ENCODE peak calls at places on chromosome 22, in six cellular contexts. Q is glutamatergic neuron, B is WTC11, F is NCI-H345, H is epithelial cell of esophagus, V is HS-5. S is an unnamed sample.

GRCh38 chr22:33697640-33698039 is 222.6 kb downstream of the LARGE1 start:
- DNase-seq in Q (no peak), H (no peak), B (no peak), V (no peak), F (no peak), S (no peak)

GRCh38 chr22:31141551-31141950 is 1.2 kb upstream of the PLA2G3 start:
- DNase-seq in Q (no peak), F (no peak), H (no peak), V (no peak), B (no peak), S (no peak)

GRCh38 chr22:37197451-37198289 is 9.6 kb upstream of the C1QTNF6 start:
- DNase-seq in Q (peak), B (no peak), H (peak), F (no peak), V (no peak), S (no peak)

GRCh38 chr22:36215976-36216375 is 14.4 kb upstream of the APOL4 start:
- DNase-seq in F (no peak), H (no peak), V (no peak), Q (no peak), B (no peak), S (peak)

GRCh38 chr22:42357634-42358296 is 74.4 kb downstream of the NFAM1 start:
- DNase-seq in V (no peak), H (peak), B (no peak), F (no peak), Q (no peak), S (no peak)

GRCh38 chr22:49237703-49238102 is 590.0 kb downstream of the BRD1 start:
- DNase-seq in H (no peak), V (no peak), B (no peak), F (no peak), Q (no peak), S (no peak)

GRCh38 chr22:44472583-44472982 is 25.4 kb downstream of the RTL6 start:
- DNase-seq in V (no peak), F (no peak), B (no peak), H (no peak), Q (no peak), S (no peak)

GRCh38 chr22:43085658-43086606 is 3.3 kb downstream of the TTLL1 start:
- DNase-seq in H (no peak), Q (no peak), F (no peak), B (no peak), V (no peak), S (no peak)

GRCh38 chr22:40764743-40765441 is 54.3 kb downstream of the SLC25A17 start:
- DNase-seq in Q (no peak), F (no peak), V (no peak), B (no peak), H (no peak), S (no peak)

GRCh38 chr22:24994070-24994763 is 41.7 kb downstream of the KIAA1671 start:
- DNase-seq in F (peak), Q (no peak), V (peak), H (peak), B (peak), S (peak)

GRCh38 chr22:46829140-46829891 is 66.9 kb downstream of the TBC1D22A start:
- DNase-seq in H (peak), B (no peak), Q (no peak), V (peak), F (no peak), S (no peak)

GRCh38 chr22:18048441-18048898 is 24.1 kb upstream of the MICAL3 start:
- DNase-seq in V (no peak), F (no peak), H (no peak), B (no peak), Q (no peak), S (no peak)

GRCh38 chr22:38222797-38223119 is 21.0 kb downstream of the MAFF start:
- DNase-seq in H (peak), B (no peak), F (no peak), Q (no peak), V (no peak), S (no peak)

GRCh38 chr22:35739642-35740041 is 22.0 kb downstream of the APOL5 start:
- DNase-seq in V (no peak), H (no peak), Q (peak), B (no peak), F (no peak), S (peak)

GRCh38 chr22:45179276-45180049 is 15.7 kb downstream of the NUP50 start:
- DNase-seq in F (no peak), V (no peak), B (no peak), Q (no peak), H (no peak), S (no peak)

GRCh38 chr22:50027639-50028537 is 15.3 kb upstream of the IL17REL start:
- DNase-seq in V (no peak), F (no peak), H (peak), B (no peak), Q (no peak), S (no peak)

GRCh38 chr22:35341090-35341874 is 39.6 kb upstream of the HMOX1 start:
- DNase-seq in Q (no peak), F (no peak), H (no peak), V (no peak), B (no peak), S (no peak)

GRCh38 chr22:44693756-44694155 is 8.2 kb upstream of the PRR5 start:
- DNase-seq in H (no peak), B (no peak), F (no peak), V (no peak), Q (no peak), S (peak)

GRCh38 chr22:40534379-40535188 is 101.9 kb downstream of the MRTFA start:
- DNase-seq in Q (no peak), B (no peak), H (peak), F (no peak), V (no peak), S (no peak)

GRCh38 chr22:27751277-27752070 is 50.1 kb downstream of the MN1 start:
- DNase-seq in F (no peak), V (no peak), H (no peak), B (no peak), Q (no peak), S (no peak)

GRCh38 chr22:39205344-39206021 is 39.3 kb downstream of the PDGFB start:
- DNase-seq in H (peak), V (peak), B (no peak), F (no peak), Q (no peak), S (no peak)

GRCh38 chr22:41078975-41079374 is 13.4 kb upstream of the EP300 start:
- DNase-seq in F (no peak), B (no peak), Q (no peak), H (no peak), V (no peak), S (no peak)

GRCh38 chr22:17994424-17995108 is 29.8 kb downstream of the MICAL3 start:
- DNase-seq in Q (no peak), V (no peak), H (no peak), B (no peak), F (no peak), S (no peak)

S was measured in WERI-Rb-1.